ENCODE peak calls at places on chromosomes 1 and 21, in six cellular contexts. Z is HepG2, N is K562, D is H1, O is GM12878, E is SK-N-SH. R is an unnamed sample.
A peak's percentile ranks its signal among the peaks of the same experiment; 100 is the strongest.

GRCh38 chr1:235067396-235068154 is 61.1 kb downstream of the TOMM20 start:
- DNase-seq in Z (peak; percentile 58), N (no peak), D (no peak), O (no peak), E (no peak), R (no peak)

GRCh38 chr1:206915085-206915735 is 6.5 kb downstream of the FCMR start:
- DNase-seq in Z (no peak), N (no peak), D (no peak), O (no peak), E (no peak), R (no peak)

GRCh38 chr1:166489670-166490436 is 323.1 kb upstream of the FAM78B start:
- DNase-seq in Z (peak; percentile 31), N (peak; percentile 83), D (no peak), O (peak; percentile 60), E (no peak), R (peak; percentile 49)

GRCh38 chr1:147080671-147081394 is 91.4 kb downstream of the PRKAB2 start:
- DNase-seq in Z (no peak), N (no peak), D (peak; percentile 77), O (no peak), E (no peak), R (no peak)

GRCh38 chr1:40651138-40651857 is 14.2 kb downstream of the RIMS3 start:
- DNase-seq in Z (no peak), N (no peak), D (no peak), O (no peak), E (no peak), R (no peak)

GRCh38 chr21:45406801-45407628 is 2.0 kb downstream of the COL18A1 start:
- DNase-seq in Z (peak; percentile 51), N (no peak), D (peak; percentile 81), O (no peak), E (no peak), R (no peak)

GRCh38 chr1:96987186-96987703 is 265.7 kb downstream of the PTBP2 start:
- DNase-seq in Z (no peak), N (no peak), D (no peak), O (no peak), E (no peak), R (no peak)

GRCh38 chr1:63124666-63125191 is 197.6 kb upstream of the FOXD3 start:
- DNase-seq in Z (peak; percentile 46), N (no peak), D (no peak), O (peak; percentile 34), E (no peak), R (no peak)

GRCh38 chr1:156852414-156852874 is 6.5 kb downstream of the INSRR start:
- DNase-seq in Z (peak; percentile 48), N (no peak), D (no peak), O (no peak), E (peak; percentile 96), R (no peak)

GRCh38 chr21:27725916-27726315 is 759.0 kb upstream of the ADAMTS5 start:
- DNase-seq in Z (no peak), N (no peak), D (no peak), O (no peak), E (no peak), R (no peak)

GRCh38 chr1:204254031-204254661 is 40.4 kb upstream of the GOLT1A start:
- DNase-seq in Z (peak; percentile 97), N (no peak), D (no peak), O (no peak), E (no peak), R (peak; percentile 80)

GRCh38 chr1:191022856-191023255 is 545.2 kb upstream of the BRINP3 start:
- DNase-seq in Z (no peak), N (no peak), D (no peak), O (no peak), E (no peak), R (no peak)

GRCh38 chr1:174008261-174008660 is 13.9 kb downstream of the RC3H1 start:
- DNase-seq in Z (no peak), N (no peak), D (no peak), O (no peak), E (no peak), R (no peak)

GRCh38 chr1:243292117-243292516 is 36.3 kb downstream of the SDCCAG8 start:
- DNase-seq in Z (no peak), N (no peak), D (no peak), O (no peak), E (no peak), R (no peak)

GRCh38 chr1:38221006-38221649 is 174.5 kb upstream of the POU3F1 start:
- DNase-seq in Z (no peak), N (no peak), D (no peak), O (no peak), E (no peak), R (no peak)

GRCh38 chr1:53074313-53075154 is 12.5 kb downstream of the PODN start:
- DNase-seq in Z (no peak), N (no peak), D (no peak), O (no peak), E (peak; percentile 20), R (no peak)

GRCh38 chr1:229011022-229011421 is 259.9 kb upstream of the RAB4A start:
- DNase-seq in Z (no peak), N (no peak), D (no peak), O (no peak), E (no peak), R (no peak)

GRCh38 chr1:187513190-187513589 is 684.4 kb downstream of the PLA2G4A start:
- DNase-seq in Z (no peak), N (no peak), D (no peak), O (no peak), E (no peak), R (peak; percentile 31)

GRCh38 chr1:13651279-13651678 is 48.7 kb upstream of the PRDM2 start:
- DNase-seq in Z (peak; percentile 48), N (no peak), D (no peak), O (no peak), E (no peak), R (no peak)

GRCh38 chr1:154760469-154760933 is 109.6 kb downstream of the KCNN3 start:
- DNase-seq in Z (peak; percentile 17), N (peak; percentile 82), D (peak; percentile 93), O (no peak), E (peak; percentile 91), R (no peak)

GRCh38 chr1:76871355-76871974 is 4.2 kb downstream of the ST6GALNAC5 start:
- DNase-seq in Z (no peak), N (no peak), D (no peak), O (peak; percentile 15), E (no peak), R (no peak)

GRCh38 chr1:29933110-29933509 is 696.8 kb downstream of the PTPRU start:
- DNase-seq in Z (no peak), N (no peak), D (no peak), O (no peak), E (no peak), R (no peak)

GRCh38 chr1:214498030-214498429 is 53.4 kb downstream of the PTPN14 start:
- DNase-seq in Z (no peak), N (no peak), D (no peak), O (no peak), E (no peak), R (no peak)

GRCh38 chr1:21843208-21843607 is 31.1 kb downstream of the LDLRAD2 start:
- DNase-seq in Z (no peak), N (no peak), D (no peak), O (no peak), E (no peak), R (no peak)

GRCh38 chr1:214111796-214112195 is 124.0 kb downstream of the PROX1 start:
- DNase-seq in Z (no peak), N (no peak), D (no peak), O (no peak), E (peak; percentile 28), R (no peak)

GRCh38 chr1:66542811-66543767 is 9.1 kb downstream of the SGIP1 start:
- DNase-seq in Z (peak; percentile 98), N (no peak), D (no peak), O (no peak), E (no peak), R (no peak)
- TF ChIP-seq POLR2AphosphoS5 in Z (no peak), N (no peak), D (no peak), O (no peak), E (no peak), R (no peak)

DNA sequence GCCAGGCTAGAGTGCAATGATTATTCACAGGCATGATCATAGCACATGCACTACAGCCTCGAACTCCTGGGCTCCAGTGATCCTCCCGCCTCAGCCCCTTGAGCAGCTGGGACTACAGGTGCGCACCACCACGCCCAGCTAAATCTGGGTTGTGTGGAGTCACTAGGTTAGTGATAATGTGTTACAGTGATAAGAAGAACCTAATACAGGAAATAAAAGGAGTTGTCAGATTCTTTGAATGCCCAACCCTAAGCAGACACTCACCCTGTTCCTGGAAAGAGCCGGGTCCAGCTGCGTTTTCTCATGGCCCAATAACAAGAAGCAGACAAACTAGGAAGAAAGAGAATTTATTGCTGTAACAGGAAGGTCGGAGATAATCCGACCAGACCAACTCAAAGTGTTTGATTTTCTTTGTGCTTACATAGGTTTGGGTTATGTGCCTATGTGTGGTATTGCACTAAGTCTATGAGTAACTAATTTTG is 8.8 kb downstream of the IFNGR2 start:
- DNase-seq in Z (peak; percentile 50), N (no peak), D (no peak), O (no peak), E (no peak), R (no peak)
- H3K27ac ChIP-seq in Z (peak overlapping the region; percentile 96), N (no peak overlapping the region), D (no peak overlapping the region), O (peak overlapping the region; percentile 3), E (no peak overlapping the region), R (no peak overlapping the region)

GRCh38 chr1:186014370-186015030 is 280.3 kb downstream of the HMCN1 start:
- DNase-seq in Z (no peak), N (no peak), D (no peak), O (no peak), E (no peak), R (no peak)
- TF ChIP-seq GABPA in Z (no peak), N (no peak), D (no peak), O (no peak), E (no peak), R (no peak)

GRCh38 chr1:93521618-93522017 is 73.7 kb downstream of the FNBP1L start:
- DNase-seq in Z (no peak), N (no peak), D (no peak), O (no peak), E (no peak), R (no peak)

GRCh38 chr1:93519196-93519825 is 71.4 kb downstream of the FNBP1L start:
- DNase-seq in Z (no peak), N (no peak), D (no peak), O (no peak), E (no peak), R (no peak)

GRCh38 chr1:93518516-93518915 is 70.6 kb downstream of the FNBP1L start:
- DNase-seq in Z (no peak), N (no peak), D (no peak), O (no peak), E (no peak), R (no peak)

GRCh38 chr1:93516164-93516563 is 68.2 kb downstream of the FNBP1L start:
- DNase-seq in Z (no peak), N (no peak), D (no peak), O (peak; percentile 12), E (no peak), R (no peak)
- TF ChIP-seq POLR2AphosphoS5 in Z (no peak), N (no peak), D (peak; percentile 49), O (no peak), E (no peak), R (no peak)